ENCODE peak calls at places on chromosomes 5 and 9, in ten cellular contexts. M is cardiac fibroblast; W is activated CD8-positive, alpha-beta T cell treated with anti-CD3 and anti-CD28 coated beads for 36 hours; E is gastrocnemius medialis; H is A549; Y is endothelial cell; A is tibial artery; K is transverse colon; U is NB4; Q is heart left ventricle. R is an unnamed sample.

GRCh38 chr5:64872044-64872443 is 103.3 kb downstream of the CWC27 start:
- DNase-seq in A (no peak), K (no peak), Y (no peak), H (no peak), W (no peak), U (no peak), Q (no peak), E (no peak), M (no peak), R (no peak)

GRCh38 chr5:57468481-57469165 is 14.0 kb downstream of the ACTBL2 start:
- DNase-seq in H (no peak), A (no peak), K (no peak), M (peak), Y (no peak), W (no peak), E (no peak), U (no peak), Q (no peak), R (no peak)

GRCh38 chr5:150625831-150626746 is 14.4 kb upstream of the SYNPO start:
- DNase-seq in Y (no peak), K (no peak), A (no peak), W (no peak), Q (no peak), E (no peak), U (peak), M (no peak), H (no peak), R (no peak)

GRCh38 chr9:15250013-15250412 is 57.0 kb downstream of the TTC39B start:
- DNase-seq in K (no peak), H (no peak), W (no peak), E (no peak), U (no peak), M (peak), A (no peak), Q (no peak), Y (no peak), R (no peak)

GRCh38 chr9:118318770-118319443 is 614.7 kb downstream of the TLR4 start:
- DNase-seq in E (no peak), Q (peak), Y (no peak), A (no peak), H (peak), K (no peak), M (no peak), U (no peak), W (no peak), R (no peak)

GRCh38 chr9:131418143-131419028 is 24.5 kb downstream of the PRRC2B start:
- DNase-seq in W (no peak), M (no peak), K (peak), A (no peak), H (no peak), E (peak), Q (no peak), U (no peak), Y (peak), R (no peak)

GRCh38 chr5:420632-421286 is 22.2 kb upstream of the EXOC3 start:
- DNase-seq in K (no peak), M (no peak), U (no peak), E (no peak), Y (no peak), H (no peak), Q (no peak), A (peak), W (no peak), R (no peak)

GRCh38 chr5:64767959-64768357 is 533 bp downstream of the SREK1IP1 start:
- DNase-seq in U (peak), W (peak), K (peak), H (peak), M (no peak), E (no peak), A (no peak), Q (no peak), Y (no peak), R (peak)

GRCh38 chr5:98454904-98455303 is 318.6 kb upstream of the RGMB start:
- DNase-seq in E (no peak), K (no peak), Q (no peak), H (peak), Y (no peak), M (peak), A (no peak), W (no peak), U (peak), R (no peak)

GRCh38 chr9:110626109-110626829 is 42.3 kb upstream of the MUSK start:
- DNase-seq in U (peak), A (no peak), M (peak), Q (no peak), E (no peak), K (no peak), W (peak), H (no peak), Y (no peak), R (no peak)

GRCh38 chr5:39106332-39106731 is 32.1 kb upstream of the RICTOR start:
- DNase-seq in A (no peak), Q (no peak), Y (no peak), K (no peak), W (no peak), E (no peak), U (no peak), H (peak), M (peak), R (no peak)

GRCh38 chr5:91178461-91178860 is 204.7 kb downstream of the ARRDC3 start:
- DNase-seq in Q (no peak), Y (no peak), A (no peak), H (no peak), K (no peak), U (no peak), E (no peak), W (no peak), M (peak), R (no peak)

GRCh38 chr5:32444946-32445758 is 612 bp upstream of the ZFR start:
- DNase-seq in W (no peak), Q (no peak), H (no peak), E (no peak), A (no peak), Y (peak), K (no peak), M (no peak), U (no peak), R (no peak)

GRCh38 chr9:4299006-4299795 is 667 bp downstream of the GLIS3 start:
- DNase-seq in H (peak), Y (peak), U (peak), K (peak), Q (peak), W (peak), M (peak), E (peak), A (peak), R (peak)

GRCh38 chr9:2059131-2059929 is 44.2 kb downstream of the SMARCA2 start:
- DNase-seq in A (no peak), U (no peak), Y (no peak), K (no peak), E (no peak), Q (no peak), M (no peak), W (no peak), H (no peak), R (no peak)

GRCh38 chr9:92482336-92482735 is at the start of gene ASPN:
- DNase-seq in M (peak), E (no peak), A (no peak), Y (no peak), K (no peak), H (no peak), Q (no peak), U (no peak), W (no peak), R (no peak)

GRCh38 chr9:37300620-37301368 is 121.7 kb upstream of the GRHPR start:
- DNase-seq in K (no peak), U (no peak), E (no peak), A (no peak), Y (no peak), H (no peak), W (peak), Q (no peak), M (peak), R (no peak)

GRCh38 chr9:103985082-103985481 is 109.0 kb upstream of the SMC2 start:
- DNase-seq in H (no peak), K (no peak), U (no peak), Q (no peak), W (no peak), M (no peak), A (no peak), Y (no peak), E (no peak), R (no peak)

GRCh38 chr5:112762113-112762810 is 24.6 kb downstream of the APC start:
- DNase-seq in M (peak), H (peak), A (no peak), Q (no peak), K (no peak), U (no peak), Y (no peak), W (no peak), E (no peak), R (no peak)

GRCh38 chr5:169856571-169856970 is 123.7 kb downstream of the INSYN2B start:
- DNase-seq in E (no peak), A (no peak), K (no peak), H (peak), U (peak), Q (no peak), M (peak), Y (no peak), W (no peak), R (no peak)

GRCh38 chr5:153896701-153897100 is 142.0 kb downstream of the FAM114A2 start:
- DNase-seq in A (peak), Q (no peak), E (no peak), U (peak), H (no peak), Y (no peak), M (peak), K (no peak), W (no peak), R (no peak)

GRCh38 chr5:139814191-139814601 is 18.6 kb downstream of the PSD2 start:
- DNase-seq in W (no peak), K (no peak), Y (no peak), A (no peak), M (no peak), H (no peak), U (no peak), E (no peak), Q (no peak), R (no peak)

GRCh38 chr9:14270358-14271077 is 43.4 kb downstream of the NFIB start:
- DNase-seq in H (no peak), W (no peak), U (no peak), Q (no peak), K (no peak), M (peak), Y (no peak), E (no peak), A (no peak), R (no peak)

GRCh38 chr5:143016777-143017374 is 246.7 kb downstream of the ARHGAP26 start:
- DNase-seq in Y (peak), U (peak), W (peak), K (peak), H (peak), A (peak), M (peak), E (no peak), Q (no peak), R (no peak)

GRCh38 chr9:88173378-88173999 is 35.2 kb upstream of the SPATA31C2 start:
- DNase-seq in E (no peak), H (peak), Y (peak), U (peak), K (peak), W (peak), Q (peak), A (peak), M (peak), R (peak)

GRCh38 chr5:98934581-98934980 is 5.8 kb upstream of the CHD1 start:
- DNase-seq in E (no peak), H (no peak), Y (no peak), W (no peak), M (no peak), A (no peak), K (no peak), Q (no peak), U (no peak), R (no peak)

GRCh38 chr9:86708918-86709835 is 238.1 kb downstream of the GAS1 start:
- DNase-seq in Y (no peak), K (no peak), Q (no peak), W (no peak), U (no peak), E (peak), H (no peak), M (no peak), A (no peak), R (no peak)

GRCh38 chr5:64654184-64654938 is 35.9 kb upstream of the SHISAL2B start:
- DNase-seq in Q (no peak), H (no peak), A (no peak), W (no peak), Y (no peak), E (no peak), K (no peak), U (no peak), M (no peak), R (no peak)

GRCh38 chr5:128304121-128304520 is 220.6 kb downstream of the SLC12A2 start:
- DNase-seq in W (no peak), M (peak), H (peak), Y (no peak), U (no peak), E (no peak), Q (no peak), A (no peak), K (no peak), R (no peak)

GRCh38 chr9:111966851-111967250 is 70.2 kb downstream of the UGCG start:
- DNase-seq in A (peak), Q (no peak), Y (no peak), E (peak), W (no peak), H (peak), M (peak), U (peak), K (no peak), R (no peak)

GRCh38 chr5:148805323-148806290 is 20.8 kb upstream of the ADRB2 start:
- DNase-seq in H (no peak), K (no peak), M (no peak), E (no peak), U (peak), Y (no peak), A (no peak), Q (peak), W (peak), R (peak)

GRCh38 chr9:33151007-33151557 is 16.1 kb downstream of the B4GALT1 start:
- DNase-seq in M (peak), H (peak), W (no peak), K (peak), A (peak), U (peak), Y (no peak), E (peak), Q (peak), R (no peak)

GRCh38 chr9:73536403-73536802 is 384.7 kb downstream of the ANXA1 start:
- DNase-seq in K (no peak), U (no peak), Q (no peak), H (no peak), W (no peak), Y (no peak), E (no peak), M (no peak), A (no peak), R (no peak)

GRCh38 chr9:109968702-109969450 is 188.9 kb downstream of the PALM2AKAP2 start:
- DNase-seq in E (no peak), Y (peak), W (no peak), K (no peak), Q (peak), A (no peak), U (peak), H (peak), M (peak), R (peak)

GRCh38 chr9:16864741-16865434 is 5.6 kb downstream of the BNC2 start:
- DNase-seq in Q (no peak), U (no peak), H (no peak), E (no peak), A (no peak), Y (no peak), K (no peak), W (no peak), M (peak), R (no peak)

GRCh38 chr9:120625222-120625621 is 45.3 kb upstream of the CDK5RAP2 start:
- DNase-seq in K (no peak), A (no peak), Q (no peak), Y (no peak), W (no peak), U (no peak), E (no peak), M (peak), H (no peak), R (no peak)

GRCh38 chr5:83567741-83568530 is 96.4 kb downstream of the VCAN start:
- DNase-seq in Y (no peak), Q (no peak), K (no peak), A (no peak), H (no peak), M (peak), W (no peak), E (no peak), U (no peak), R (no peak)

GRCh38 chr5:151123897-151124751 is 33.5 kb downstream of the ANXA6 start:
- DNase-seq in E (peak), U (no peak), Q (peak), M (peak), Y (no peak), H (peak), K (peak), W (peak), A (no peak), R (no peak)

GRCh38 chr9:29564564-29564963 is 1991.3 kb upstream of the C9orf72 start:
- DNase-seq in E (no peak), A (no peak), Y (no peak), U (no peak), W (no peak), Q (no peak), M (no peak), H (no peak), K (no peak), R (no peak)

DNA sequence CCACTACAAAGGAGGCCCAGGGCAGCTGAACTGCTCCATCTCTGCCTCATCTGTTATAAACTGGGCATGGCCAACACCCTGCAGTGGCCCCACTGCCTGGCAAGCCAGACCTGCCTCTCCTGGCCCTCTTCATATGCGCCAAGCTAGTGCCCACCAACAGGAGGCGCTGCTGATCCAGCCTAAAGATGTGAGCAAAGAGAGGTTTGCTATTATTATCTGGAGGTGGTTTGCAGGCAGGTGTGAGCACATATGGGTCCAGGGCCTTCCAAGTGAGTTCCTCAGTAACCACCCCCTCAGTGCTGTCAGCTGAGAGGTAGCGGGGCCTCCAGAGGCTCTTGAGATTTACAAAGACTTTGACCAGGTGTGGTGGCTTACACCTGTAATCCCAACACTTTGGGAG is 232.2 kb downstream of the SYK start:
- DNase-seq in K (peak), U (peak), Q (no peak), W (peak), M (no peak), H (peak), Y (peak), E (no peak), A (no peak), R (peak)
- TF ChIP-seq CTCF in K (no peak), U (peak), Q (peak), W (peak), M (peak), H (peak), Y (peak), E (no peak), A (peak), R (no peak)

DNA sequence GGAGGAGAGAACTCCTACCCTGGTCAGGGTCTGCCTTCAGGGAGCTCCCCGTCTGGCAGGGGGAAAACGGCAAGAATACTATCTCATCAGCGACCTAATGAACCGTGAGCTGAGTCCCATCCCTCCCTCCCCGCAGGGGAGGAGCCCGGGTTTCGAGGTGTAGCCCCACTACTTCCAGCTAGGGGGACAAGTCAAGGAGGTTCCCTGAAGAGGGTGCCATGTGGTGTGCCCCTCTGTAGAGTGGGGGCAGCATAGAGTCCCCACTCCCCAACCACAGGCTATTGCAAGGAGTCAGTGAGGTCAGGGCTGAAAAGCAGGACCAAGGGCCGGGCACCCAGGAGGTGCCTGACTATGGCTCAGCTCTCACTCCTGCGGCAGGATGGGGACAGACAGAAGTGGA is 50.9 kb upstream of the RXRA start:
- DNase-seq in M (no peak), Q (no peak), A (no peak), K (no peak), W (no peak), H (no peak), E (no peak), U (peak), Y (no peak), R (no peak)
- TF ChIP-seq CTCF in M (no peak), Q (no peak), A (no peak), K (no peak), W (no peak), H (no peak), E (no peak), U (peak), Y (no peak), R (no peak)

DNA sequence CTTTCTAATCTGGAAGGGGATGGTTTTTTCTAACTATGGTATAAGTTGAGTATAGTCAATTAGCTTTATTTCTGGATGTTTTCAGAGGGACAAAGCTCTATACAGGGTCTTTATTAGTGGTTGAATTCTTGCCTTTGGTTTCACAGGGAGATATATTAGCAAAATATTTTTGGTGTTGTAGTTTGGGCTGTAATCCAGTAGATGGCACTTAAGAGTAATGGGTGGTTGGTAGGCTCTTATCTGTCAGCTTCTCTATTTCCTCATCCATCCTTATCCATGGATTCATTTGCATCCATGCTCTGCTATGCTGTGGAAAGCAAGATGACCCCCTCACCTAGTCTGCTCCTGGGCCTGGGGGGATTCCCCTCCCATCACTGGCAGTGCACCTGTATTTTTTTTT is 363.6 kb upstream of the CYLC2 start:
- DNase-seq in U (peak), W (no peak), E (no peak), M (peak), Y (no peak), Q (no peak), A (no peak), H (peak), K (no peak), R (no peak)
- TF ChIP-seq CTCF in U (peak), W (no peak), E (no peak), M (peak), Y (peak), Q (no peak), A (no peak), H (no peak), K (no peak), R (no peak)

GRCh38 chr9:130347931-130348330 is 82.4 kb downstream of the HMCN2 start:
- DNase-seq in W (no peak), K (no peak), Q (no peak), M (no peak), Y (no peak), A (no peak), E (no peak), U (no peak), H (peak), R (peak)
- TF ChIP-seq CTCF in W (no peak), K (no peak), Q (no peak), M (no peak), Y (no peak), A (no peak), E (no peak), U (no peak), H (no peak), R (no peak)

GRCh38 chr9:90773593-90773992 is 28.0 kb upstream of the SYK start:
- DNase-seq in U (peak), E (no peak), H (no peak), M (peak), K (peak), Y (no peak), Q (no peak), W (no peak), A (no peak), R (no peak)
- TF ChIP-seq CTCF in U (peak), E (no peak), H (peak), M (no peak), K (peak), Y (peak), Q (no peak), W (no peak), A (no peak), R (peak)

GRCh38 chr9:127396808-127397721 is at the start of gene SLC2A8:
- DNase-seq in M (peak), K (peak), Y (peak), A (peak), E (peak), Q (peak), U (peak), H (peak), W (peak), R (peak)

GRCh38 chr9:127399736-127400269 is 2.8 kb downstream of the SLC2A8 start:
- DNase-seq in H (no peak), W (no peak), E (no peak), M (no peak), A (no peak), Q (no peak), Y (no peak), U (no peak), K (no peak), R (no peak)

GRCh38 chr9:127396253-127396807 is 639 bp upstream of the SLC2A8 start:
- DNase-seq in Y (no peak), M (no peak), U (no peak), A (no peak), H (no peak), W (no peak), E (no peak), K (no peak), Q (no peak), R (no peak)

GRCh38 chr9:127398715-127399400 is 1.9 kb downstream of the SLC2A8 start:
- DNase-seq in W (no peak), H (no peak), Y (no peak), Q (no peak), A (no peak), U (no peak), K (no peak), E (no peak), M (no peak), R (no peak)

GRCh38 chr9:127397722-127398647 is 1.0 kb downstream of the SLC2A8 start:
- DNase-seq in W (peak), Y (peak), K (peak), A (peak), M (peak), E (peak), U (no peak), Q (peak), H (peak), R (peak)
- TF ChIP-seq CTCF in W (peak), Y (no peak), K (peak), A (peak), M (peak), E (peak), U (peak), Q (peak), H (peak), R (peak)